ENCODE peak calls at places on chromosomes 6 and 20, in six cellular contexts. W is heart left ventricle, H is fibroblast of villous mesenchyme, L is tibial artery, N is neural progenitor cell, V is lower lobe of right lung. K is an unnamed sample.

GRCh38 chr6:2917801-2918495 is 14.8 kb upstream of the SERPINB9 start:
- DNase-seq in W (no peak), H (peak; percentile 10), L (no peak), N (no peak), V (no peak), K (no peak)

GRCh38 chr6:31538805-31539400 is 2.9 kb downstream of the DDX39B start:
- DNase-seq in W (no peak), H (no peak), L (no peak), N (no peak), V (no peak), K (no peak)

GRCh38 chr6:126811307-126811706 is 307.2 kb upstream of the RSPO3 start:
- DNase-seq in W (no peak), H (peak; percentile 44), L (peak; percentile 33), N (no peak), V (no peak), K (no peak)

GRCh38 chr6:14092861-14093789 is 24.4 kb upstream of the CD83 start:
- DNase-seq in W (no peak), H (peak; percentile 82), L (peak; percentile 21), N (no peak), V (no peak), K (no peak)

GRCh38 chr6:99951016-99951805 is 42.8 kb downstream of the MCHR2 start:
- DNase-seq in W (no peak), H (no peak), L (no peak), N (no peak), V (no peak), K (no peak)

GRCh38 chr6:53035549-53036213 is 29.5 kb upstream of the FBXO9 start:
- DNase-seq in W (no peak), H (no peak), L (no peak), N (no peak), V (no peak), K (no peak)

GRCh38 chr6:5990776-5991175 is 15.9 kb downstream of the NRN1 start:
- DNase-seq in W (no peak), H (no peak), L (no peak), N (no peak), V (no peak), K (no peak)

GRCh38 chr6:46734867-46735719 is at the start of gene PLA2G7:
- DNase-seq in W (no peak), H (no peak), L (no peak), N (peak; percentile 74), V (peak; percentile 50), K (no peak)

GRCh38 chr6:43644940-43645612 is at the start of gene RSPH9:
- DNase-seq in W (peak; percentile 64), H (peak; percentile 79), L (peak; percentile 58), N (peak; percentile 97), V (peak; percentile 84), K (no peak)

GRCh38 chr6:18388942-18389341 is 1.8 kb downstream of the RNF144B start:
- DNase-seq in W (no peak), H (peak; percentile 20), L (no peak), N (no peak), V (no peak), K (no peak)

GRCh38 chr20:63101781-63102719 is 95.3 kb upstream of the BHLHE23 start:
- DNase-seq in W (peak; percentile 33), H (peak; percentile 42), L (no peak), N (peak; percentile 63), V (peak; percentile 51), K (peak; percentile 79)

GRCh38 chr20:15596220-15596875 is 976.9 kb downstream of the KIF16B start:
- DNase-seq in W (no peak), H (no peak), L (no peak), N (no peak), V (peak; percentile 46), K (no peak)

GRCh38 chr6:37554480-37554819 is 54.8 kb upstream of the CCDC167 start:
- DNase-seq in W (no peak), H (no peak), L (no peak), N (no peak), V (no peak), K (no peak)

GRCh38 chr20:19785173-19785799 is 27.2 kb downstream of the RIN2 start:
- DNase-seq in W (no peak), H (peak; percentile 81), L (no peak), N (no peak), V (no peak), K (no peak)

GRCh38 chr6:26556263-26557070 is 18.3 kb downstream of the HMGN4 start:
- DNase-seq in W (no peak), H (peak; percentile 82), L (no peak), N (peak; percentile 75), V (no peak), K (no peak)

GRCh38 chr20:49724637-49725606 is 11.2 kb upstream of the B4GALT5 start:
- DNase-seq in W (peak; percentile 81), H (peak; percentile 76), L (peak; percentile 70), N (no peak), V (peak; percentile 64), K (no peak)

GRCh38 chr6:146358341-146359046 is 185.1 kb upstream of the RAB32 start:
- DNase-seq in W (no peak), H (no peak), L (no peak), N (no peak), V (no peak), K (no peak)

GRCh38 chr20:35743693-35744491 is 1.8 kb upstream of the RBM39 start:
- DNase-seq in W (no peak), H (peak; percentile 63), L (no peak), N (no peak), V (peak; percentile 58), K (no peak)

GRCh38 chr6:1619106-1619665 is 9.5 kb downstream of the FOXC1 start:
- DNase-seq in W (no peak), H (no peak), L (no peak), N (no peak), V (no peak), K (peak; percentile 72)

GRCh38 chr6:45736134-45736533 is 279.5 kb downstream of the CLIC5 start:
- DNase-seq in W (no peak), H (no peak), L (no peak), N (no peak), V (no peak), K (no peak)

GRCh38 chr20:61569836-61570235 is 317.8 kb downstream of the CDH4 start:
- DNase-seq in W (no peak), H (no peak), L (no peak), N (peak; percentile 69), V (no peak), K (no peak)

GRCh38 chr6:83511901-83512681 is at the start of gene PRSS35:
- DNase-seq in W (peak; percentile 33), H (peak; percentile 45), L (peak; percentile 38), N (peak; percentile 92), V (peak; percentile 58), K (peak; percentile 81)

GRCh38 chr6:37036146-37036545 is 30.7 kb downstream of the FGD2 start:
- DNase-seq in W (no peak), H (no peak), L (no peak), N (no peak), V (no peak), K (no peak)

GRCh38 chr6:136412410-136412809 is 122.8 kb upstream of the BCLAF1 start:
- DNase-seq in W (no peak), H (no peak), L (no peak), N (no peak), V (no peak), K (no peak)

GRCh38 chr20:48060841-48061720 is 275.8 kb upstream of the SULF2 start:
- DNase-seq in W (no peak), H (no peak), L (no peak), N (no peak), V (no peak), K (no peak)

GRCh38 chr6:68635706-68636513 is 828 bp downstream of the ADGRB3 start:
- DNase-seq in W (peak; percentile 17), H (peak; percentile 5), L (peak; percentile 25), N (peak; percentile 57), V (no peak), K (peak; percentile 81)

GRCh38 chr6:65410309-65410708 is 296.7 kb downstream of the EYS start:
- DNase-seq in W (no peak), H (no peak), L (no peak), N (no peak), V (no peak), K (no peak)

GRCh38 chr6:151993364-151993763 is 185.9 kb downstream of the ESR1 start:
- DNase-seq in W (no peak), H (no peak), L (peak; percentile 29), N (no peak), V (no peak), K (no peak)

GRCh38 chr20:62361799-62362589 is 5.1 kb downstream of the LAMA5 start:
- DNase-seq in W (peak; percentile 16), H (no peak), L (no peak), N (peak; percentile 75), V (peak; percentile 91), K (peak; percentile 76)

GRCh38 chr6:43120938-43121913 is 45.1 kb downstream of the PTK7 start:
- DNase-seq in W (peak; percentile 29), H (peak; percentile 100), L (peak; percentile 88), N (peak; percentile 42), V (no peak), K (peak; percentile 92)

GRCh38 chr6:33718713-33719112 is 7.2 kb upstream of the UQCC2 start:
- DNase-seq in W (no peak), H (no peak), L (no peak), N (no peak), V (no peak), K (no peak)

GRCh38 chr20:43983359-43983758 is 68.7 kb downstream of the TOX2 start:
- DNase-seq in W (no peak), H (no peak), L (no peak), N (no peak), V (no peak), K (no peak)
- TF ChIP-seq CTCF in W (peak; percentile 37), H (peak; percentile 34), L (no peak), N (peak; percentile 43), V (peak; percentile 29), K (no peak)

GRCh38 chr6:4615891-4616290 is 160.3 kb upstream of the CDYL start:
- DNase-seq in W (no peak), H (peak; percentile 69), L (peak; percentile 62), N (no peak), V (no peak), K (no peak)
- H3K4me3 ChIP-seq in W (no peak overlapping the region), H (no peak overlapping the region), L (no peak overlapping the region), N (no peak overlapping the region), V (no peak overlapping the region), K (no peak overlapping the region)

DNA sequence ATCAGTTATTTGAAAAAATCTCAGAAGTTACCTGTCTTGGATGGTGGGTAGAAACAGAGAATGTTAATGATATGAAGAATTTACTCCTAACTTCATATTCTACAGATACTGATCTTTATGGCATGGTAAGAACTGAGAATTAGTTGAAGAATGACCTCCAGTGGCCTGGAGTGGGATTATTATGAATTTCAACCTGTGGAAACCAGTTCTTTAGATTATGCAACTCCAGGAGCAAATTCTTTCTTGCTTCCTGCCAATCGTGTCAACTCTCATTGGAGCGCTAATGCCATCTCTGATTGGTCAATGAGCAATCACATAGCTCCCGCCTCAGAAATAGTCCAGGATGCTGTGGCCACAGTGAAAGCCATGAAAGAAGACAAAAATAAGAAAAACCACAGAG is 40.6 kb downstream of the LYRM2 start:
- DNase-seq in W (no peak), H (peak; percentile 10), L (no peak), N (no peak), V (no peak), K (no peak)
- TF ChIP-seq CTCF in W (peak; percentile 39), H (no peak), L (peak; percentile 64), N (peak; percentile 21), V (peak; percentile 36), K (no peak)

DNA sequence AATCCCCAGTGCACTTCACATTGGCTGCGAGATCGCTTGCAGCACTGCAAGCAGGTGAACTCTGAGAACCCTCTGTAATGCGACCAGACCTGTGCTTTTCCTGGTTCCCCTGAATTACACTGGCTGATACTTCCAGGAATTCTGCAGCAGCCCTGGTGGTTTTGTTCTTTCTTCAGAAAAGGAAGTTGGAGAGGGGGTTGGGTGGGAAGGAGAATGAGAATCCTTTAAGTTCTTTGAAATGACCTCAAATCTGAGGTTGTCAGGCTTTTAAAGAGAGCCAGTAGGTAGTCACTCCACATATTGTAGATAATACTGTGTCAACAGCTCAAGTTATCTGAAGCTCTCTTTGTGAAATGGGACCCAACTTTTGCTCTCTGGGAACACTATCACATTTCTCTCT is 62.4 kb downstream of the GCNT2 start:
- DNase-seq in W (no peak), H (no peak), L (no peak), N (peak; percentile 45), V (no peak), K (no peak)
- H3K4me3 ChIP-seq in W (no peak overlapping the region), H (no peak overlapping the region), L (no peak overlapping the region), N (peak overlapping the region; percentile 36), V (no peak overlapping the region), K (no peak overlapping the region)

K was measured in coronary artery.